ENCODE peak calls at places on chromosome 22, in four cellular contexts. One of them, this sample, is unnamed.

GRCh38 chr22:48706934-48707748 is 1120.5 kb downstream of the BRD1 start:
- DNase-seq in HCT116: no peak
- DNase-seq in H1: no peak
- DNase-seq in HepG2: no peak
- DNase-seq in this sample: no peak

GRCh38 chr22:45882881-45883810 is 93.8 kb downstream of the WNT7B start:
- DNase-seq in HCT116: no peak
- DNase-seq in H1: no peak
- DNase-seq in HepG2: no peak
- DNase-seq in this sample: no peak

GRCh38 chr22:41106122-41106968 is 14.0 kb downstream of the EP300 start:
- DNase-seq in HCT116: no peak
- DNase-seq in H1: no peak
- DNase-seq in HepG2: peak; percentile 78
- DNase-seq in this sample: no peak

GRCh38 chr22:23008887-23009286 is 61.4 kb upstream of the GNAZ start:
- DNase-seq in HCT116: no peak
- DNase-seq in H1: no peak
- DNase-seq in HepG2: no peak
- DNase-seq in this sample: no peak

GRCh38 chr22:39634530-39635399 is 64.2 kb downstream of the CACNA1I start:
- DNase-seq in HCT116: peak; percentile 80
- DNase-seq in H1: no peak
- DNase-seq in HepG2: peak; percentile 12
- DNase-seq in this sample: peak; percentile 61

GRCh38 chr22:40749829-40750228 is 69.3 kb downstream of the SLC25A17 start:
- DNase-seq in HCT116: no peak
- DNase-seq in H1: no peak
- DNase-seq in HepG2: no peak
- DNase-seq in this sample: no peak

GRCh38 chr22:30298005-30298701 is 8.8 kb upstream of the CASTOR1 start:
- DNase-seq in HCT116: no peak
- DNase-seq in H1: no peak
- DNase-seq in HepG2: no peak
- DNase-seq in this sample: no peak

GRCh38 chr22:23192133-23192532 is 11.8 kb downstream of the BCR start:
- DNase-seq in HCT116: no peak
- DNase-seq in H1: no peak
- DNase-seq in HepG2: no peak
- DNase-seq in this sample: no peak

GRCh38 chr22:32020117-32020516 is 22.9 kb upstream of the SLC5A1 start:
- DNase-seq in HCT116: peak; percentile 51
- DNase-seq in H1: no peak
- DNase-seq in HepG2: peak; percentile 5
- DNase-seq in this sample: no peak

GRCh38 chr22:49270595-49271368 is 556.9 kb downstream of the BRD1 start:
- DNase-seq in HCT116: no peak
- DNase-seq in H1: no peak
- DNase-seq in HepG2: no peak
- DNase-seq in this sample: no peak

GRCh38 chr22:27128461-27129080 is 471.2 kb downstream of the MIAT start:
- DNase-seq in HCT116: no peak
- DNase-seq in H1: no peak
- DNase-seq in HepG2: no peak
- DNase-seq in this sample: no peak
- TF ChIP-seq YY1 in HCT116: no peak
- TF ChIP-seq YY1 in H1: no peak
- TF ChIP-seq YY1 in HepG2: no peak
- TF ChIP-seq YY1 in this sample: no peak

DNA sequence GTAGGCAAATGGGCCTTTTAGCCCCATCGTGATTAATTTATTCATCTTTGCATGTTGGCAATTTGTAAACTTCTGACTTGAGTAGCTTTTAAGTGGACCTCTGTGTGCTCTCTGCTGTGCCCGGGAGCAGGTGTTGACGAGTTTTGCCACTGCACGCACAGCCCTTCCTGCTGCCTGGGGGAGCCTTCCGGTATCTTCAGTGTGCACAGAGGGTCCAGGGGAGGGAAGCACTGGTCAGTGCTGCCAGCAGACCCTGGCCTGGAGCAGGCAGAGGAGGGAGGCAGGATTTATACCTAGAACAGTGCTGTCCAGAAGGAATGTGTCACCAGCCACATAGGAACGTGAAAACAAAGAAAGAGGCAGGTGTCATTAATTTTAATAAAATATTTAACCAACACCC is 403.5 kb downstream of the TBC1D22A start:
- DNase-seq in HCT116: no peak
- DNase-seq in H1: no peak
- DNase-seq in HepG2: no peak
- DNase-seq in this sample: no peak
- TF ChIP-seq YY1 in HCT116: no peak
- TF ChIP-seq YY1 in H1: no peak
- TF ChIP-seq YY1 in HepG2: no peak
- TF ChIP-seq YY1 in this sample: no peak

GRCh38 chr22:25172153-25172552 is 27.5 kb upstream of the CRYBB3 start:
- DNase-seq in HCT116: peak; percentile 8
- DNase-seq in H1: no peak
- DNase-seq in HepG2: peak; percentile 21
- DNase-seq in this sample: no peak
- TF ChIP-seq YY1 in HCT116: no peak
- TF ChIP-seq YY1 in H1: no peak
- TF ChIP-seq YY1 in HepG2: no peak
- TF ChIP-seq YY1 in this sample: no peak

GRCh38 chr22:37176464-37177061 is 11.5 kb downstream of the C1QTNF6 start:
- DNase-seq in HCT116: no peak
- DNase-seq in H1: no peak
- DNase-seq in HepG2: no peak
- DNase-seq in this sample: peak; percentile 25
- TF ChIP-seq YY1 in HCT116: no peak
- TF ChIP-seq YY1 in H1: no peak
- TF ChIP-seq YY1 in HepG2: no peak
- TF ChIP-seq YY1 in this sample: no peak

DNA sequence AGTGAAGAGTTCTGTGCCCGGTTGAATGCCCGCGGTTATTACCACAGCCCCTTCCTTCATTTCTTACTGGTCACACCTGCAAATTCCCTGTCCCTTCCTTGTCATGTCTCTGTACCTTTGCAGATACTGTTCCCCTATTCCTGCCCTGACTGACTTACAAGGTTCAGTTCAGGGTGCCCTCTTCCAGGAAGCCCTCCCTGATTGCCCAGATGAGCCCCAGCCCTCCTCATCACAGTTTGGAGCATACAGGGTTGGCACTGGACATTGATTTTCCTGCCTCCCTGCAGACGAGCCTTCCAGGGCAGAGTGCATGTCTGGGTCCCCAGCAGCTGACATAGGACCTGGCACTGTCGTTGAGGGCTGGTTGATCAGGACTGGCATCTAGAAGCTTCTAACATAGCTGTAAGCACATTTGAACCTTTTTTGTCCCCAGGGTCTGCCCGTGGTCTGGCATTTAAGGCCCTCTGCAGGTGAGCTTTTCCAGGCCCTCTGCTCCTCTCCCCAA is 70.4 kb upstream of the SHISAL1 start:
- DNase-seq in HCT116: no peak
- DNase-seq in H1: no peak
- DNase-seq in HepG2: no peak
- DNase-seq in this sample: no peak
- TF ChIP-seq YY1 in HCT116: no peak
- TF ChIP-seq YY1 in H1: no peak
- TF ChIP-seq YY1 in HepG2: no peak
- TF ChIP-seq YY1 in this sample: no peak

GRCh38 chr22:37491106-37491505 is 4.9 kb upstream of the MFNG start:
- DNase-seq in HCT116: no peak
- DNase-seq in H1: no peak
- DNase-seq in HepG2: no peak
- DNase-seq in this sample: no peak

GRCh38 chr22:37493979-37494378 is 7.8 kb upstream of the MFNG start:
- DNase-seq in HCT116: no peak
- DNase-seq in H1: no peak
- DNase-seq in HepG2: no peak
- DNase-seq in this sample: no peak

GRCh38 chr22:37491559-37492427 is 5.6 kb upstream of the MFNG start:
- DNase-seq in HCT116: no peak
- DNase-seq in H1: no peak
- DNase-seq in HepG2: no peak
- DNase-seq in this sample: no peak

GRCh38 chr22:37489994-37490393 is 3.8 kb upstream of the MFNG start:
- DNase-seq in HCT116: no peak
- DNase-seq in H1: no peak
- DNase-seq in HepG2: no peak
- DNase-seq in this sample: no peak

DNA sequence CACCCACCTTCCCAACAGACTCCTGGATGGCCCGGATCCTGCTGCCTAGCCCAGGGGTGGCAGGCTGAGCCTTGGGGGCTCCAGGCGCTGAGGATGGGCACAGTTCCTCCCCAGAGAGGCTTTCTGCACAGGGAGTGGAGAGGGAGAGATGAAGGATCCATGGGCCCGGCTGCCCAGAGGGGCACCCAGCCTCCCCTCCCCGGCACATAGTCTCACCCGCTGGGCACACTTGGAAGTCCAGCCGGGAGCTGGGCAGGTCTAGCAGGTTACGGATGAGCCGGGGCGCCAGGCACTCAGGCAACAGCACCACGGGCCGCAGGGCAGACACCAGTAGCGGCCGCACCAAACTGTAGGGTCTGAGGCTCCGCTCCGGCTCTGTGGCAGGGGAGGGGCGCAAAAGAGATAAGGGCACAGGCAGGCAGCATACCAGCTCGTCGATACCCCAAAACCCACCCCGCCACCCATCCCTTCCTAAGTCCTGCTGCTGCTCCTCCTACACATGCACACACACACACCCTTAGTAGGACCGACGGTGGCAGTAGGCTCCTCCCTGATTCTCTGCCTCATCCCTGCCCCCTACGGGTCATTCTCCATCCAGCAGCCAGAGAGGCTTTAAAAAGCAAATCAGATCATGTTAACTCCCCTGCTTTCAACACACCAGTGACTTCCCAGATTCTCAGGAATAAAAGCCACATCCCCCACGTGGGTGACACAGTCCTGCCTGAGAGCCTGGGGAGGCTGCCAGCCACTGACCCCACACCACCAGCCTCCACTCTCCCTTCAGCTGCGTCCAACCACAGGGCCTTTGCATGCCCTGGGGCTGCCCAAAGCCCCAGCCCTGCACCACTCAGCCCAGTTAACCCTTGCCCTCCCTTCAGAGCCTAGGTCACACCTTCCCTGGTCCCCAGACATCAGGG is 6.5 kb upstream of the MFNG start:
- DNase-seq in HCT116: no peak
- DNase-seq in H1: peak; percentile 46
- DNase-seq in HepG2: no peak
- DNase-seq in this sample: peak; percentile 50
- TF ChIP-seq YY1 in HCT116: no peak
- TF ChIP-seq YY1 in H1: no peak
- TF ChIP-seq YY1 in HepG2: no peak
- TF ChIP-seq YY1 in this sample: no peak